ENCODE peak calls at places on chromosomes 12 and 14, in eight cellular contexts. S, J, P, U, C, L, Q and K are unnamed samples.

GRCh38 chr12:27572486-27573255 is 48.7 kb downstream of the PPFIBP1 start:
- DNase-seq in Q (no peak), S (peak), U (no peak), L (no peak), C (no peak), P (no peak), J (no peak), K (no peak)

GRCh38 chr14:28666961-28667360 is 99.6 kb upstream of the FOXG1 start:
- DNase-seq in Q (no peak), U (no peak), L (no peak), C (no peak), J (no peak), P (no peak), S (peak), K (no peak)

GRCh38 chr12:56115329-56115728 is 1.1 kb upstream of the RPL41 start:
- DNase-seq in L (no peak), S (no peak), J (no peak), C (peak), P (no peak), Q (no peak), U (no peak), K (no peak)

GRCh38 chr12:55717397-55718007 is 1.7 kb downstream of the BLOC1S1 start:
- DNase-seq in U (peak), L (no peak), Q (no peak), P (peak), C (no peak), S (peak), J (no peak), K (no peak)

GRCh38 chr12:109131522-109132050 is 15.2 kb downstream of the ACACB start:
- DNase-seq in J (no peak), L (no peak), S (no peak), Q (no peak), P (no peak), U (no peak), C (peak), K (no peak)

GRCh38 chr14:51653096-51653814 is 1.5 kb downstream of the FRMD6 start:
- DNase-seq in L (no peak), P (no peak), Q (no peak), C (no peak), U (no peak), J (no peak), S (peak), K (peak)

GRCh38 chr14:36767603-36768281 is 106.1 kb downstream of the PAX9 start:
- DNase-seq in Q (no peak), C (no peak), S (peak), L (no peak), J (no peak), P (no peak), U (no peak), K (no peak)

GRCh38 chr12:131965073-131965472 is 15.3 kb downstream of the EP400 start:
- DNase-seq in Q (no peak), L (no peak), P (no peak), C (no peak), S (peak), U (no peak), J (no peak), K (no peak)

GRCh38 chr12:105721051-105721825 is 390.7 kb downstream of the C12orf75 start:
- DNase-seq in S (no peak), Q (no peak), J (peak), C (no peak), U (no peak), L (no peak), P (no peak), K (no peak)

GRCh38 chr12:118330421-118331018 is 42.2 kb downstream of the TAOK3 start:
- DNase-seq in J (peak), P (no peak), C (no peak), S (peak), Q (no peak), U (no peak), L (no peak), K (no peak)

GRCh38 chr12:85662209-85662607 is 174.0 kb downstream of the RASSF9 start:
- DNase-seq in P (no peak), C (no peak), U (no peak), J (no peak), Q (no peak), S (no peak), L (no peak), K (no peak)

GRCh38 chr12:80509781-80510556 is 65.9 kb downstream of the PTPRQ start:
- DNase-seq in S (peak), Q (no peak), L (no peak), J (no peak), U (no peak), C (no peak), P (no peak), K (no peak)

GRCh38 chr12:92722897-92723296 is 20.1 kb downstream of the PLEKHG7 start:
- DNase-seq in U (no peak), S (no peak), L (no peak), J (no peak), C (no peak), Q (no peak), P (no peak), K (no peak)

GRCh38 chr14:100088226-100088625 is 23.0 kb downstream of the EVL start:
- DNase-seq in S (no peak), P (no peak), C (no peak), Q (no peak), L (no peak), J (no peak), U (no peak), K (no peak)

GRCh38 chr14:101361044-101361443 is 200.3 kb upstream of the DIO3 start:
- DNase-seq in U (no peak), L (no peak), P (peak), S (no peak), J (no peak), Q (no peak), C (no peak), K (no peak)

GRCh38 chr12:113702796-113703195 is 231.1 kb upstream of the LHX5 start:
- DNase-seq in L (no peak), J (no peak), C (no peak), U (no peak), P (no peak), S (no peak), Q (no peak), K (no peak)

GRCh38 chr12:124298685-124299410 is 4.0 kb downstream of the RFLNA start:
- DNase-seq in Q (no peak), P (peak), S (no peak), C (no peak), L (no peak), U (no peak), J (no peak), K (no peak)

GRCh38 chr12:124277394-124278222 is 17.3 kb upstream of the RFLNA start:
- DNase-seq in Q (no peak), S (no peak), C (no peak), U (no peak), P (no peak), L (no peak), J (no peak), K (peak)

GRCh38 chr14:75647650-75648049 is 13.0 kb downstream of the ERG28 start:
- DNase-seq in C (no peak), P (no peak), S (peak), J (no peak), Q (no peak), L (no peak), U (no peak), K (no peak)